ENCODE peak calls at places on chromosome 22, in six cellular contexts. Y is breast epithelium, A is left ventricle myocardium inferior, W is suprapubic skin, B is PC-3, J is A673. O is an unnamed sample. For H3K27me3, the result is how much of the 10 kb centered on the place peaks cover.

GRCh38 chr22:46052331-46052771 is 75.4 kb upstream of the WNT7B start:
- DNase-seq in Y (peak), A (peak), W (peak), B (no peak), J (no peak), O (no peak)

GRCh38 chr22:39839917-39840510 is 53.5 kb downstream of the ENTHD1 start:
- DNase-seq in Y (no peak), A (no peak), W (no peak), B (no peak), J (no peak), O (no peak)

GRCh38 chr22:43315687-43316217 is 27.4 kb downstream of the SCUBE1 start:
- DNase-seq in Y (no peak), A (no peak), W (no peak), B (no peak), J (no peak), O (no peak)

GRCh38 chr22:33909906-33910305 is 10.4 kb downstream of the LARGE1 start:
- DNase-seq in Y (no peak), A (no peak), W (no peak), B (no peak), J (no peak), O (no peak)

GRCh38 chr22:44383652-44384562 is 71.2 kb upstream of the SHISAL1 start:
- DNase-seq in Y (no peak), A (no peak), W (peak), B (no peak), J (no peak), O (no peak)

GRCh38 chr22:24758164-24758799 is 16.2 kb downstream of the PIWIL3 start:
- DNase-seq in Y (no peak), A (peak), W (no peak), B (peak), J (peak), O (no peak)

GRCh38 chr22:47901911-47902310 is 1139.5 kb downstream of the TBC1D22A start:
- DNase-seq in Y (no peak), A (no peak), W (no peak), B (no peak), J (no peak), O (no peak)

GRCh38 chr22:46754110-46754799 is 8.2 kb upstream of the TBC1D22A start:
- DNase-seq in Y (peak), A (peak), W (peak), B (peak), J (peak), O (peak)

GRCh38 chr22:17349172-17349571 is 20.1 kb upstream of the CECR2 start:
- DNase-seq in Y (no peak), A (no peak), W (no peak), B (no peak), J (no peak), O (no peak)

GRCh38 chr22:26512149-26512793 is at the start of gene TFIP11:
- DNase-seq in Y (peak), A (peak), W (peak), B (peak), J (peak), O (peak)

GRCh38 chr22:30425616-30426394 is at the start of gene MTFP1:
- DNase-seq in Y (peak), A (peak), W (peak), B (peak), J (peak), O (no peak)

GRCh38 chr22:44347549-44347948 is 34.8 kb upstream of the SHISAL1 start:
- DNase-seq in Y (no peak), A (no peak), W (no peak), B (no peak), J (no peak), O (no peak)

GRCh38 chr22:45254789-45255261 is 14.1 kb upstream of the KIAA0930 start:
- DNase-seq in Y (no peak), A (no peak), W (no peak), B (peak), J (no peak), O (no peak)

GRCh38 chr22:38069372-38070249 is 12.4 kb downstream of the PICK1 start:
- DNase-seq in Y (no peak), A (peak), W (no peak), B (no peak), J (no peak), O (no peak)
- TF ChIP-seq CTCF in Y (no peak), A (peak), W (no peak), B (peak), J (peak), O (peak)

DNA sequence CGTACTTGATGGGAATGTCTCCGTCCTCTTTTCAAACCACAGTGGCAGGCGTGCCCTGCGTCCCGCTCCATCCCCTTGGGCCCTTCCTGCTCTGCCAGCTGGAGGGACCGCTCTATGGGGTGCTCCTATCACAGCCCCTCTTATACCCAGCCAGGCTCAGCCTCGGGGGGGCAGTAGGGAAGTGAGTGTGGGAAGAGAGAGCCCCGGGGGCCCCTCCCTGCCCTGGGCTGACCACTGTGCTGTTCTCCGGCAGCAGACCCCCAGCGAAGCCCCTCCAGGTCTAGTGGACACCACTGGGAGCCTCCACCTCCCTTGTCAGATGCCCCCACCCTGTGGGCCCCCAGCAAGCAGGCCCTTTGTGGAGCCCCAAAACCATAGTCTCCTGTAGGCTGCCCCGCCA is 572.5 kb downstream of the BRD1 start:
- DNase-seq in Y (peak), A (no peak), W (peak), B (no peak), J (no peak), O (no peak)
- H3K27me3 ChIP-seq in Y (under half), A (under half), W (under half), B (under half), J (under half), O (under half)

GRCh38 chr22:35327690-35328471 is 28.2 kb downstream of the TOM1 start:
- DNase-seq in Y (no peak), A (no peak), W (no peak), B (no peak), J (no peak), O (no peak)

GRCh38 chr22:35326854-35327562 is 27.3 kb downstream of the TOM1 start:
- DNase-seq in Y (no peak), A (no peak), W (no peak), B (no peak), J (no peak), O (no peak)

GRCh38 chr22:35328472-35328885 is 28.8 kb downstream of the TOM1 start:
- DNase-seq in Y (peak), A (peak), W (no peak), B (no peak), J (no peak), O (no peak)

GRCh38 chr22:35330258-35330861 is 30.7 kb downstream of the TOM1 start:
- DNase-seq in Y (no peak), A (peak), W (peak), B (peak), J (peak), O (no peak)

DNA sequence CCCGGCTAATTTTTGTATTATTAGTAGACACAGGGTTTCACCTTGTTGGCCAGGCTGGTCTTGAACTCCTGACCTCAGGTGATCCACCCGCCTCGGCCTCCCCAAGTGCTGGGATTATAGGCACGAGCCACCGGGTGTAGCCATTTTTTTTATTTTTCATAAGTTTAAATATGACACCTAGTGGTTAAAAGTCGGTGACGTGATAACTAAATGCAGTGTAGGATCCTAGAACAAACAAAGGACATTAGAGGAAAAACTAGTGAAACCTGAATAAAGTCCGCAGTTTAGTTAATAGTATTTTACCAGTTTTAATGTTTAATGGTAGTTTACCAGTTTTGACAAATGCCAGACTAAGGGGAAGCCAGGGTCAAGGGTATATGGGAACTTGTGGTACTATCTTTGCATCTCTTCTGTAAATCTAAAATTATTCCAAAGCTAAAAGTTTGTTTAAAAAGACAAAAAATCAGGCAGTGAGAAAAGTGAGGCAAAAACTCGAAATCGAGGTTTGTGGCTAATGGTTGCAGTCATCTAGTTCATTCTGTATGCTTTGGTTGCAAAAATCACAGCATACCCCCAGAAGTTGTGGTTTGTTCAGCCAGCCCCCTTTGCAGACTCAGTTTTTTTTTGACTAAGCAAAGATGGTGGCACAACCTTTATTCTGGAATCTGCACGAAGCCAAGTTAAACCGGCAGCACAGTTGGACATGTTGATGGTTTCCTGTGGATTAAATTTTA is 29.6 kb downstream of the TOM1 start:
- DNase-seq in Y (no peak), A (no peak), W (no peak), B (peak), J (no peak), O (no peak)
- TF ChIP-seq CTCF in Y (no peak), A (no peak), W (no peak), B (peak), J (peak), O (no peak)

DNA sequence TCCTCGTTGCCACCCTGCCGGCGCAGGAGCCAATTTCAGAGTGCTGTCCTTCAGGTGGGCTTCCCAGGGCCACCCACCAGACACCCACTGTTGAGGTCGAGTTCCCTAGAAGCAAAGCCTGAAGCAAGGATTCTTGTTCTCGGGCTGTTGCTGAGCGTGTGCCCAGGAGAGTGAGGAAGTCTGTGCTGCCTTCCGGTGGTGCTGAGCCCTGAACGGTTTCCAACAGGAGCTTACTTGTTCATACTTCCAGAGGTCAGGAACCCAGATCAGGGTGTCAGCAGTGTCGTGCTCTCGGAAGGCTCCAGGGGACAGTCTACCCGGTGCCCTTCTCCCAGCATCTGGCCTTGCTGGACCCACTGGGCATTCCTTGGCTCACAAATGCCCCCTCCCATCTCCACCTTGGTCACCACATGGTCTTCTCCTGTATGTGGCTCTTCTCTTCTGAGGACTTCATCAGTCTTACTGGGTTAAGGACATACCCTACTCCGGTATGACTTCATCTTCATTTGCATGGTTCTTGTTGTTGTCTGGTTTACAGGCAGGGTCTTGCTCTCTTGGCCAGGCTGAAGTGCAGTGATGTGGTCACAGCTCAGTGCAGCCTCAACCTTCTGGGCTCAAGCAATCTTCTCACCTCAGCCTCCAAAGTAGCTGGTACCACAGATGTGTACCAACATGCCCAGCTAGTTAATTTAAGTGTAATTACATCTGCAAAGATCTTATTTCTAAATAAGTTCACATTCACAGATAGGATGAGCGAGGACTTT is 11.2 kb downstream of the SLC25A1 start:
- DNase-seq in Y (no peak), A (no peak), W (no peak), B (no peak), J (no peak), O (no peak)
- H3K27me3 ChIP-seq in Y (under half), A (half or more), W (half or more), B (under half), J (under half), O (under half)

DNA sequence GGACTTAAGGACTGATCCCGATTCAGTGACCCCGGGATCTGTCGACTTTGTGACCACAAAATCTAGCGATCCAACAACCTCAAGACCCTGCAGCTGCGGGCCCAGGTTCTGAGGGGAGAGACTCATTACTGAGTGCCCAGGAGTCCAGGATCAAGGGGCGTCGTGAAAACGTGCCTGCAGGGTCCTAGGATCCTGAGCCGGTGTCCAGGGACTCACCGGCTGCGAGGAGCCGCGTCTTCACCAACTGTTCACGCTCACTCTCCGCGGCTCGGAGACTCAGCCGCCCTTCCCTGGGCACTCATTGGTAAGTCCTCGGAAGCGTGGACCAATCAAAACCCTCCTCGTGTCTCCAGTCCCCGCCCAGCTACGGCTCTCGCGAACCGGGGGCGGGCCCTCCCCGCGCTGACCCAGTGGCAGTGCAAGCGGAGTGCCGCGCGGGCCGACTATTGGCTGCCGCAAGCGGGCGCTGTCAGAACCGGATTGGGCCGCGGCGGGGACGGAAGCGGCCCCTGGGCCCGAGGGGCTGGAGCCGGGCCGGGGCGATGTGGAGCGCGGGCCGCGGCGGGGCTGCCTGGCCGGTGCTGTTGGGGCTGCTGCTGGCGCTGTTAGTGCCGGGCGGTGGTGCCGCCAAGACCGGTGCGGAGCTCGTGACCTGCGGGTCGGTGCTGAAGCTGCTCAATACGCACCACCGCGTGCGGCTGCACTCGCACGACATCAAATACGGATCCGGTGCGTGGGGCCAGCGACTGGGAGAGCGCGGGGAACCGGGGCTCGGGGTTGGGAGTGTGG is at the start of gene SDF2L1:
- DNase-seq in Y (peak), A (peak), W (peak), B (peak), J (peak), O (peak)
- TF ChIP-seq CTCF in Y (no peak), A (peak), W (no peak), B (no peak), J (no peak), O (no peak)

GRCh38 chr22:19630614-19631013 is 83.7 kb upstream of the SEPTIN5 start:
- DNase-seq in Y (no peak), A (no peak), W (no peak), B (no peak), J (no peak), O (no peak)
- H3K27me3 ChIP-seq in Y (under half), A (under half), W (under half), B (under half), J (under half), O (under half)

DNA sequence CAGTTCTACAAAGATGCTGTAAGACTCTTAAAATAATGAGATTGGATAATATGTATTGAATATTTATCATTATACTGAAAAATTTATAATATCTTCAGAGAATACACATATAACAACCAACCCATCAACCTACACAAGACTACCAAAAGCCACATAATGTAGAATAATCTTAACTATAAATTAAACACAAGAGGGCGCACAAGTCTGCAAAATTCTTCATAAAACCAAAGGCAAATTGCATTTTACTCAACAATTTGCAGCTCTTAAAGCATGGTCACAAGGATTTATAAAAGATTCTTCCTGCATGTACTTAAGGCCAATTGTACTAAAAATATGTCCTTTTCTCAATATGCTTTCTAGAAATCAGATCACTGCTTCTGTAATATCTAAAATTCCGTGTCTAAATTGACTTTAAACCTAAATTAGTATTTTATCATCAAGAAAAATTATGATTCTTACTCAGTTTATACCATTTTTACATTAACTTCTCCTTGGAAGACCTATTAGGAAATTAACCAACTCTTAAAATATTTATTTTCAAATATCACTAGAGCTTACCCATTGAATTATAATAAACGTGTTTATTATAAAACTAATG is 79.0 kb downstream of the TTC28 start:
- DNase-seq in Y (no peak), A (no peak), W (no peak), B (peak), J (peak), O (no peak)
- TF ChIP-seq CTCF in Y (no peak), A (peak), W (peak), B (peak), J (peak), O (peak)

O was measured in BJ.